ENCODE peak calls at places on chromosomes 5 and 9, in nine cellular contexts. S is NCI-H1092; E is naive B cell; D is NCI-H1048; H is NCI-H2029 treated with DMSO at 0.1 percent for 48 hours; L is stimulated activated CD8-positive, alpha-beta memory T cell treated with anti-CD3 and anti-CD28 coated beads, Interleukin-4, amount 100 ng/mL, for 24 hours; V is activated CD4-positive, CD25-positive, alpha-beta regulatory T cell treated with anti-CD3 and anti-CD28 coated beads, Interleukin-2, amount 50 U/mL, for 72 hours; R is fibroblast of gingiva; I is fibroblast of the conjunctiva. J is an unnamed sample.

GRCh38 chr5:76763136-76763535 is 47.2 kb downstream of the F2R start:
- DNase-seq in S (no peak), E (no peak), D (no peak), H (no peak), L (no peak), V (no peak), R (no peak), I (no peak), J (no peak)

GRCh38 chr5:164868761-164869160 is 1363.3 kb downstream of the MAT2B start:
- DNase-seq in S (no peak), E (peak), D (no peak), H (no peak), L (no peak), V (no peak), R (no peak), I (no peak), J (no peak)

GRCh38 chr9:89635007-89635742 is 30.4 kb downstream of the GADD45G start:
- DNase-seq in S (peak), E (no peak), D (no peak), H (peak), L (no peak), V (no peak), R (peak), I (no peak), J (peak)

GRCh38 chr5:42994285-42995151 is 45.6 kb downstream of the ANXA2R start:
- DNase-seq in S (no peak), E (peak), D (peak), H (no peak), L (peak), V (peak), R (peak), I (peak), J (no peak)

GRCh38 chr5:124677376-124677998 is 69.0 kb downstream of the ZNF608 start:
- DNase-seq in S (peak), E (no peak), D (no peak), H (peak), L (no peak), V (no peak), R (peak), I (no peak), J (no peak)

GRCh38 chr5:76685598-76686169 is 30.2 kb upstream of the F2R start:
- DNase-seq in S (no peak), E (no peak), D (no peak), H (no peak), L (no peak), V (no peak), R (no peak), I (no peak), J (no peak)

GRCh38 chr5:140317859-140318258 is 15.0 kb upstream of the PFDN1 start:
- DNase-seq in S (no peak), E (no peak), D (no peak), H (no peak), L (no peak), V (no peak), R (no peak), I (no peak), J (no peak)

GRCh38 chr5:74206571-74207550 is 433.7 kb downstream of the ENC1 start:
- DNase-seq in S (peak), E (no peak), D (no peak), H (peak), L (no peak), V (no peak), R (peak), I (peak), J (peak)

GRCh38 chr9:120439147-120439546 is 140.8 kb downstream of the CDK5RAP2 start:
- DNase-seq in S (peak), E (no peak), D (no peak), H (no peak), L (no peak), V (no peak), R (no peak), I (no peak), J (no peak)

GRCh38 chr5:159965031-159965837 is 43.7 kb upstream of the TTC1 start:
- DNase-seq in S (peak), E (no peak), D (no peak), H (no peak), L (no peak), V (no peak), R (peak), I (peak), J (no peak)

GRCh38 chr5:127088226-127088625 is 14.9 kb upstream of the C5orf63 start:
- DNase-seq in S (no peak), E (no peak), D (no peak), H (no peak), L (no peak), V (no peak), R (peak), I (peak), J (no peak)

GRCh38 chr5:132459031-132459982 is 31.3 kb downstream of the IRF1 start:
- DNase-seq in S (no peak), E (no peak), D (no peak), H (no peak), L (no peak), V (no peak), R (peak), I (peak), J (no peak)

GRCh38 chr5:149237662-149238061 is 34.0 kb upstream of the AFAP1L1 start:
- DNase-seq in S (no peak), E (no peak), D (no peak), H (no peak), L (no peak), V (no peak), R (no peak), I (no peak), J (no peak)